ENCODE peak calls at places on chromosomes 5 and 9, in eight cellular contexts. J, G, R, T, X, O, M and W are unnamed samples.

GRCh38 chr5:110478899-110479298 is 247.6 kb downstream of the TMEM232 start:
- DNase-seq in J (no peak), G (no peak), R (no peak), T (peak), X (no peak), O (peak), M (no peak), W (peak)

GRCh38 chr5:149938272-149938671 is 6.3 kb downstream of the PDE6A start:
- DNase-seq in J (peak), G (no peak), R (no peak), T (no peak), X (no peak), O (no peak), M (no peak), W (peak)

GRCh38 chr9:121198512-121199042 is 3.1 kb downstream of the RAB14 start:
- DNase-seq in J (no peak), G (no peak), R (no peak), T (no peak), X (no peak), O (no peak), M (no peak), W (no peak)

GRCh38 chr5:173604141-173604540 is 12.3 kb downstream of the BOD1 start:
- DNase-seq in J (no peak), G (no peak), R (no peak), T (no peak), X (no peak), O (no peak), M (no peak), W (no peak)

GRCh38 chr9:92650839-92651621 is 18.9 kb downstream of the IPPK start:
- DNase-seq in J (no peak), G (no peak), R (no peak), T (no peak), X (no peak), O (no peak), M (no peak), W (peak)

GRCh38 chr5:73902327-73903051 is 276.5 kb downstream of the ARHGEF28 start:
- DNase-seq in J (peak), G (no peak), R (peak), T (peak), X (no peak), O (peak), M (no peak), W (no peak)

GRCh38 chr5:149630337-149630736 is 49.0 kb downstream of the ARHGEF37 start:
- DNase-seq in J (no peak), G (no peak), R (no peak), T (no peak), X (no peak), O (no peak), M (no peak), W (no peak)

GRCh38 chr9:103816146-103816545 is 278.0 kb upstream of the SMC2 start:
- DNase-seq in J (no peak), G (no peak), R (no peak), T (no peak), X (no peak), O (peak), M (no peak), W (no peak)

GRCh38 chr5:55141945-55142690 is 17.9 kb upstream of the GPX8 start:
- DNase-seq in J (no peak), G (no peak), R (no peak), T (no peak), X (no peak), O (no peak), M (no peak), W (no peak)

GRCh38 chr5:132489871-132490483 is 596 bp downstream of the IRF1 start:
- DNase-seq in J (peak), G (peak), R (peak), T (no peak), X (no peak), O (peak), M (peak), W (peak)

GRCh38 chr9:3894764-3895163 is 369.0 kb upstream of the RFX3 start:
- DNase-seq in J (no peak), G (no peak), R (no peak), T (peak), X (no peak), O (no peak), M (no peak), W (no peak)

GRCh38 chr5:154176191-154176590 is 14.3 kb upstream of the GALNT10 start:
- DNase-seq in J (no peak), G (no peak), R (no peak), T (no peak), X (no peak), O (no peak), M (no peak), W (no peak)

GRCh38 chr5:178186417-178186816 is 754 bp downstream of the GMCL2 start:
- DNase-seq in J (no peak), G (no peak), R (no peak), T (no peak), X (no peak), O (no peak), M (no peak), W (no peak)

GRCh38 chr9:118439446-118439845 is 735.2 kb downstream of the TLR4 start:
- DNase-seq in J (no peak), G (no peak), R (no peak), T (no peak), X (no peak), O (no peak), M (no peak), W (no peak)

GRCh38 chr9:128911529-128912035 is 9.2 kb upstream of the PHYHD1 start:
- DNase-seq in J (peak), G (no peak), R (no peak), T (no peak), X (no peak), O (no peak), M (no peak), W (peak)

GRCh38 chr5:14118551-14119320 is 24.4 kb upstream of the TRIO start:
- DNase-seq in J (no peak), G (no peak), R (no peak), T (no peak), X (no peak), O (no peak), M (no peak), W (no peak)

GRCh38 chr9:129586647-129587046 is 34.3 kb downstream of the C9orf50 start:
- DNase-seq in J (no peak), G (no peak), R (no peak), T (no peak), X (peak), O (no peak), M (no peak), W (no peak)

GRCh38 chr5:21168557-21168956 is 1180.6 kb upstream of the CDH18 start:
- DNase-seq in J (no peak), G (no peak), R (no peak), T (no peak), X (no peak), O (no peak), M (no peak), W (no peak)

GRCh38 chr9:7656648-7657047 is 142.9 kb downstream of the DMAC1 start:
- DNase-seq in J (peak), G (no peak), R (no peak), T (no peak), X (no peak), O (no peak), M (no peak), W (no peak)

GRCh38 chr5:89351232-89351631 is 468.2 kb upstream of the MEF2C start:
- DNase-seq in J (peak), G (no peak), R (no peak), T (peak), X (no peak), O (no peak), M (no peak), W (peak)

GRCh38 chr9:26658476-26658875 is 234.1 kb downstream of the CAAP1 start:
- DNase-seq in J (no peak), G (no peak), R (no peak), T (no peak), X (no peak), O (no peak), M (no peak), W (no peak)

GRCh38 chr9:13555516-13555915 is 276.0 kb upstream of the MPDZ start:
- DNase-seq in J (no peak), G (no peak), R (no peak), T (no peak), X (no peak), O (no peak), M (no peak), W (no peak)

GRCh38 chr9:19614294-19614693 is 174.5 kb downstream of the SLC24A2 start:
- DNase-seq in J (no peak), G (no peak), R (no peak), T (no peak), X (no peak), O (no peak), M (no peak), W (no peak)

GRCh38 chr5:143195496-143195895 is 208.0 kb downstream of the NR3C1 start:
- DNase-seq in J (no peak), G (no peak), R (no peak), T (no peak), X (no peak), O (no peak), M (no peak), W (peak)

GRCh38 chr5:54313311-54314270 is 3.2 kb upstream of the ARL15 start:
- DNase-seq in J (no peak), G (no peak), R (no peak), T (no peak), X (no peak), O (no peak), M (no peak), W (no peak)

GRCh38 chr5:53253421-53253871 is 143.9 kb upstream of the MOCS2 start:
- DNase-seq in J (no peak), G (no peak), R (peak), T (peak), X (no peak), O (peak), M (no peak), W (peak)